ENCODE peak calls at places on chromosomes 2 and 18, in eight cellular contexts. B is A549, M is adrenal gland, V is right lobe of liver, H is body of pancreas, S is HepG2, E is IMR-90, T is K562. A is an unnamed sample.
A peak's percentile ranks its signal among the peaks of the same experiment; 100 is the strongest.

GRCh38 chr2:46390901-46391395 is 88.4 kb upstream of the TMEM247 start:
- DNase-seq in B (no peak), M (no peak), V (no peak), H (no peak), S (no peak), E (no peak), T (no peak), A (no peak)

GRCh38 chr2:18171191-18172139 is 293.0 kb downstream of the KCNS3 start:
- DNase-seq in B (no peak), M (peak; percentile 45), V (no peak), H (peak; percentile 25), S (no peak), E (peak; percentile 65), T (no peak), A (no peak)

GRCh38 chr2:33552758-33553461 is 46.2 kb downstream of the FAM98A start:
- DNase-seq in B (no peak), M (peak; percentile 14), V (peak; percentile 54), H (no peak), S (peak; percentile 73), E (peak; percentile 52), T (no peak), A (no peak)

GRCh38 chr2:134398300-134398699 is 144.4 kb downstream of the MGAT5 start:
- DNase-seq in B (no peak), M (no peak), V (no peak), H (no peak), S (no peak), E (peak; percentile 91), T (no peak), A (no peak)

GRCh38 chr2:222714361-222715256 is 43.2 kb downstream of the MOGAT1 start:
- DNase-seq in B (no peak), M (peak; percentile 16), V (no peak), H (peak; percentile 28), S (peak; percentile 50), E (no peak), T (no peak), A (peak; percentile 56)

GRCh38 chr2:67002618-67003371 is 394.3 kb upstream of the ETAA1 start:
- DNase-seq in B (no peak), M (no peak), V (no peak), H (no peak), S (no peak), E (no peak), T (no peak), A (no peak)

GRCh38 chr18:76130845-76131244 is 364.2 kb downstream of the ZNF516 start:
- DNase-seq in B (no peak), M (no peak), V (no peak), H (no peak), S (no peak), E (no peak), T (no peak), A (no peak)

GRCh38 chr2:236572482-236572881 is 2.9 kb downstream of the ACKR3 start:
- DNase-seq in B (no peak), M (no peak), V (no peak), H (peak; percentile 65), S (no peak), E (no peak), T (no peak), A (peak; percentile 76)

GRCh38 chr2:14634223-14634884 is 1.8 kb downstream of the LRATD1 start:
- DNase-seq in B (peak; percentile 82), M (peak; percentile 92), V (peak; percentile 78), H (peak; percentile 93), S (peak; percentile 11), E (peak; percentile 54), T (peak; percentile 62), A (peak; percentile 63)

GRCh38 chr2:25339791-25340339 is 1.9 kb downstream of the DNMT3A start:
- DNase-seq in B (no peak), M (peak; percentile 79), V (peak; percentile 69), H (peak; percentile 74), S (peak; percentile 46), E (no peak), T (no peak), A (no peak)
- H3K4me3 ChIP-seq in B (peak overlapping the region; percentile 70), M (peak overlapping the region; percentile 66), V (peak overlapping the region; percentile 59), H (peak overlapping the region; percentile 47), S (peak overlapping the region; percentile 64), E (peak overlapping the region; percentile 60), T (no peak overlapping the region), A (peak overlapping the region; percentile 66)

GRCh38 chr18:9705183-9705864 is 2.8 kb upstream of the RAB31 start:
- DNase-seq in B (no peak), M (peak; percentile 62), V (no peak), H (no peak), S (no peak), E (peak; percentile 76), T (peak; percentile 58), A (no peak)

GRCh38 chr18:9708882-9709877 is 1.1 kb downstream of the RAB31 start:
- DNase-seq in B (no peak), M (peak; percentile 44), V (peak; percentile 50), H (no peak), S (no peak), E (no peak), T (peak; percentile 48), A (no peak)

GRCh38 chr18:9706081-9706935 is 1.8 kb upstream of the RAB31 start:
- DNase-seq in B (no peak), M (no peak), V (peak; percentile 34), H (no peak), S (no peak), E (peak; percentile 28), T (peak; percentile 41), A (no peak)

GRCh38 chr18:9708057-9708881 is at the start of gene RAB31:
- DNase-seq in B (peak; percentile 44), M (peak; percentile 88), V (peak; percentile 68), H (peak; percentile 51), S (no peak), E (peak; percentile 72), T (peak; percentile 87), A (peak; percentile 87)

GRCh38 chr18:9707381-9708056 is 582 bp upstream of the RAB31 start:
- DNase-seq in B (no peak), M (no peak), V (peak; percentile 40), H (no peak), S (no peak), E (peak; percentile 45), T (peak; percentile 43), A (no peak)
- TF ChIP-seq POLR2A in B (no peak), M (no peak), V (no peak), H (no peak), S (no peak), E (no peak), T (peak; percentile 43), A (no peak)

GRCh38 chr2:208142255-208142924 is 3.6 kb downstream of the CRYGB start:
- DNase-seq in B (no peak), M (no peak), V (no peak), H (no peak), S (no peak), E (peak; percentile 4), T (no peak), A (no peak)
- H3K27ac ChIP-seq in B (no peak overlapping the region), M (no peak overlapping the region), V (no peak overlapping the region), H (no peak overlapping the region), S (no peak overlapping the region), E (no peak overlapping the region), T (no peak overlapping the region), A (no peak overlapping the region)

DNA sequence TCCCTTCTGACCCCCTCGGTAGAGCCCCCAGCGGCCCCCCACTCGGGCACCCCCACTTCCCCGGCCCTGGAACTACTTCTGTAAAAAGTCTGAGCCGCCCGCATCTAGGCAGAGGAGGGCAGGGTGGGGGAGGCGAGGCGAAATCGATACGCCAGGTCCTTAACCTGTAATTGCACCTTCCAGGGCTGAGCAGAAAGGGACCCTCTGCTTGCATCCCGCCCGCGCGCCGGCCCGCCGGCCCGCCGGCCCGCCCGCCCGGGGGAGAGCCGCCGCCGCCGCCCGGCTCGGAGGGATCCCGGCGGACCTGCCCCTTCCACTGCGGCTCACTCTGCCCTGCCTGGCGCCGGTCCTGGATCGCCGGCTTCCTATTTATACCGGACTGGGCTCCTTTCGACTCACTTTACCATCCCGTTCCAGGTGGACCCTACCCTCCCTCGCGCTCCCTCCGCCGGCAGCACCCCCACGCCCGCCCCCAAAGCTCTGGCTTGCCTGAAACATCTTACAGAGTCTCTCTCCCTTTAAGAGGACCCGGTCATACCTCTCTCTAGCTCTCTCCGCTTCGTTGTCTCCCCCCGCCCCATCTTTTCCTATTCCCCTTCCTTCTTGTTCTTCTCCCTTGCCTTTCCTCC is 838 bp downstream of the KLHL14 start:
- DNase-seq in B (no peak), M (no peak), V (no peak), H (peak; percentile 16), S (no peak), E (no peak), T (no peak), A (no peak)
- H3K4me3 ChIP-seq in B (peak overlapping the region; percentile 36), M (peak overlapping the region; percentile 48), V (no peak overlapping the region), H (no peak overlapping the region), S (peak overlapping the region; percentile 93), E (no peak overlapping the region), T (no peak overlapping the region), A (peak overlapping the region; percentile 42)

GRCh38 chr2:65664931-65665330 is 232.5 kb upstream of the SPRED2 start:
- DNase-seq in B (no peak), M (no peak), V (no peak), H (no peak), S (no peak), E (no peak), T (no peak), A (no peak)

GRCh38 chr2:65671670-65672069 is 239.3 kb upstream of the SPRED2 start:
- DNase-seq in B (no peak), M (no peak), V (no peak), H (no peak), S (no peak), E (no peak), T (no peak), A (no peak)

GRCh38 chr2:65666156-65666725 is 233.8 kb upstream of the SPRED2 start:
- DNase-seq in B (no peak), M (no peak), V (no peak), H (no peak), S (no peak), E (peak; percentile 78), T (peak; percentile 13), A (no peak)

GRCh38 chr2:65668744-65669143 is 236.3 kb upstream of the SPRED2 start:
- DNase-seq in B (no peak), M (no peak), V (no peak), H (no peak), S (no peak), E (no peak), T (no peak), A (no peak)

DNA sequence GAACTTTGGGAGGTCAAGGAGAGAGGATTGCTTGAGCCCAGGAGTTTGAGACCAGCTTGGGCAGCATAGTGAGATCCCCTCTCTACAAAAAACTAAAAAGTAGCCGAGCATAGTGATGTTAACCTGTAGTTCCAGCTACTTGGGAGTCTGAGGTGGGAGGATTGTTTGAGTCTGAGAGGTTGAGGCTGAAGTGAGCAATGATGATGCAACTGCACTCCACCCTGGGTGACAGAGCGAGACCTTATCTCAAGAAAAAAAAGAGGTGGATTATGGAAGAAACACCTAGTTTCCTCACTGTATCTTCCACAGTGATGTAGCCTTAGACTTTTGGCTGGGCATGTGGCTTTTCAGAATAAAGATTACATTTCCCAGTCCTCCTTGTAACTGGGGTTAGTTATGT is 237.2 kb upstream of the SPRED2 start:
- DNase-seq in B (no peak), M (no peak), V (no peak), H (no peak), S (no peak), E (no peak), T (no peak), A (no peak)
- TF ChIP-seq POLR2A in B (no peak), M (no peak), V (no peak), H (no peak), S (no peak), E (no peak), T (no peak), A (no peak)

DNA sequence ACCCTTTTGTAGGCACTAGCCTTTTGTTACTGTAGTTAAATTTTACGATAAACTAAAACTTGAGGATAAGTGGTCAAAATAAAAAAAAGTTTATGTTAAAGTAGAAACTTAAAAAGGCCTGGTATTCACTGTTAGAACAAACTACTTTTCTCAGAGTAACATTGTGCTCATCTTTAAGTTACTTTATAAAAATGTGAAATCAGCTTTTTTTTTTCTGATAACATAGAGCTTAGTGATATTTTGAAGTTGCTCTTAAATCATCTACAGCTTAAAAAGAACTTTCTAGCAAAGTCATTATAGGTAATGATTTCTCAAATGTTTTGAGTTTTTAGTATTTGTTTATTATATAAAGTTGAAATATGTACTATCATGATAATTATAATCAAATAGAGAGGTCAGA is 125.3 kb downstream of the CAMKMT start:
- DNase-seq in B (no peak), M (no peak), V (no peak), H (no peak), S (no peak), E (no peak), T (no peak), A (no peak)
- H3K27ac ChIP-seq in B (no peak overlapping the region), M (no peak overlapping the region), V (no peak overlapping the region), H (no peak overlapping the region), S (no peak overlapping the region), E (no peak overlapping the region), T (no peak overlapping the region), A (no peak overlapping the region)

A was measured in heart left ventricle.